ENCODE peak calls at places on chromosomes 7 and 10, in six cellular contexts. P is activated naive CD4-positive, alpha-beta T cell; U is HS-5; Q is GM23338; E is activated CD4-positive, alpha-beta T cell treated with anti-CD3 and anti-CD28 coated beads, Interleukin-2, amount 50 U/mL, for 4 hours; L is mesenteric fat pad. K is an unnamed sample.

GRCh38 chr10:7045891-7046599 is 364.8 kb downstream of the SFMBT2 start:
- DNase-seq in P (no peak), L (no peak), E (no peak), Q (no peak), U (no peak), K (no peak)

GRCh38 chr10:50739618-50740350 is at the start of gene ASAH2B:
- DNase-seq in E (peak; percentile 67), L (peak; percentile 90), Q (peak; percentile 85), U (peak; percentile 53), P (peak; percentile 54), K (peak; percentile 86)

GRCh38 chr7:64562246-64562620 is 638 bp downstream of the ZNF680 start:
- DNase-seq in Q (no peak), E (no peak), U (peak; percentile 0), P (no peak), L (no peak), K (no peak)

GRCh38 chr7:44764665-44765578 is 16.3 kb downstream of the ZMIZ2 start:
- DNase-seq in Q (no peak), E (no peak), U (no peak), P (no peak), L (no peak), K (peak; percentile 74)

GRCh38 chr10:132911712-132912097 is 30.7 kb downstream of the CFAP46 start:
- DNase-seq in L (no peak), Q (no peak), E (no peak), U (no peak), P (no peak), K (peak; percentile 87)

GRCh38 chr7:138245682-138246081 is 169.4 kb downstream of the AKR1D1 start:
- DNase-seq in L (no peak), E (no peak), Q (no peak), P (no peak), U (no peak), K (no peak)

GRCh38 chr7:135525426-135525825 is 15.5 kb upstream of the CNOT4 start:
- DNase-seq in U (no peak), L (no peak), E (no peak), P (no peak), Q (no peak), K (peak; percentile 9)

GRCh38 chr10:74753295-74754211 is 72.8 kb upstream of the KAT6B start:
- DNase-seq in Q (peak; percentile 19), L (no peak), P (no peak), E (no peak), U (no peak), K (no peak)

GRCh38 chr10:6427357-6427959 is 152.6 kb downstream of the PRKCQ start:
- DNase-seq in L (no peak), E (no peak), U (no peak), P (no peak), Q (no peak), K (no peak)

GRCh38 chr7:28015169-28015568 is 165.4 kb downstream of the JAZF1 start:
- DNase-seq in U (no peak), L (no peak), Q (no peak), E (no peak), P (no peak), K (no peak)

GRCh38 chr10:110165867-110166266 is 41.5 kb upstream of the MXI1 start:
- DNase-seq in Q (no peak), L (no peak), P (no peak), E (no peak), U (no peak), K (no peak)

GRCh38 chr7:64098-64521 is 128.3 kb upstream of the FAM20C start:
- DNase-seq in P (no peak), E (no peak), Q (peak; percentile 76), U (peak; percentile 36), L (no peak), K (peak; percentile 92)

GRCh38 chr7:97011536-97012292 is 6.4 kb downstream of the DLX6 start:
- DNase-seq in L (no peak), Q (peak; percentile 1), E (no peak), P (no peak), U (no peak), K (no peak)

GRCh38 chr10:77350711-77351119 is 286.9 kb downstream of the KCNMA1 start:
- DNase-seq in Q (no peak), E (no peak), U (peak; percentile 95), P (no peak), L (no peak), K (peak; percentile 94)

GRCh38 chr10:92575961-92576360 is 2.1 kb upstream of the IDE start:
- DNase-seq in L (no peak), P (no peak), U (no peak), E (no peak), Q (no peak), K (peak; percentile 81)

GRCh38 chr7:94510582-94511456 is 1.2 kb downstream of the CASD1 start:
- DNase-seq in L (no peak), P (peak; percentile 21), Q (peak; percentile 48), E (peak; percentile 5), U (no peak), K (peak; percentile 87)

GRCh38 chr10:101042667-101043355 is 11.8 kb downstream of the SFXN3 start:
- DNase-seq in Q (peak; percentile 99), P (peak; percentile 67), E (peak; percentile 77), U (peak; percentile 92), L (peak; percentile 97), K (peak; percentile 99)

GRCh38 chr10:101759354-101760247 is 16.3 kb downstream of the FGF8 start:
- DNase-seq in Q (peak; percentile 67), P (no peak), E (no peak), L (no peak), U (no peak), K (peak; percentile 67)

GRCh38 chr10:3248526-3249255 is 76.1 kb upstream of the PITRM1 start:
- DNase-seq in L (no peak), U (peak; percentile 53), P (no peak), Q (no peak), E (no peak), K (peak; percentile 95)

GRCh38 chr7:149455175-149455950 is 5.5 kb downstream of the ZNF777 start:
- DNase-seq in U (no peak), E (no peak), P (no peak), Q (no peak), L (peak; percentile 76), K (no peak)

GRCh38 chr7:129434846-129435318 is 650 bp downstream of the STRIP2 start:
- DNase-seq in E (no peak), L (no peak), P (peak; percentile 2), U (no peak), Q (peak; percentile 65), K (no peak)

GRCh38 chr7:112938895-112939588 is 147.6 kb downstream of the GPR85 start:
- DNase-seq in Q (peak; percentile 87), P (peak; percentile 8), L (peak; percentile 59), U (no peak), E (peak; percentile 10), K (peak; percentile 72)

GRCh38 chr10:9781681-9782080 is 1236.0 kb upstream of the CELF2 start:
- DNase-seq in U (no peak), E (no peak), Q (no peak), L (no peak), P (no peak), K (no peak)

K was measured in osteoblast.